ENCODE peak calls at places on chromosomes 12 and 14, in six cellular contexts. A, O, L, Z, W and N are unnamed samples.

GRCh38 chr12:8638951-8639350 is 23.7 kb downstream of the MFAP5 start:
- DNase-seq in A (no peak), O (no peak), L (no peak), Z (no peak), W (no peak), N (no peak)

GRCh38 chr12:1281683-1282366 is 290.8 kb downstream of the ERC1 start:
- DNase-seq in A (no peak), O (no peak), L (no peak), Z (no peak), W (no peak), N (no peak)

GRCh38 chr14:88380405-88380804 is 5.1 kb upstream of the SPATA7 start:
- DNase-seq in A (no peak), O (no peak), L (no peak), Z (no peak), W (no peak), N (no peak)

GRCh38 chr12:112413846-112414625 is 4.6 kb upstream of the RPL6 start:
- DNase-seq in A (no peak), O (no peak), L (no peak), Z (no peak), W (no peak), N (no peak)

GRCh38 chr12:61107118-61107517 is 1153.1 kb upstream of the USP15 start:
- DNase-seq in A (no peak), O (no peak), L (no peak), Z (no peak), W (no peak), N (no peak)

GRCh38 chr14:77248666-77249065 is 22.3 kb downstream of the NGB start:
- DNase-seq in A (no peak), O (no peak), L (no peak), Z (no peak), W (no peak), N (no peak)

GRCh38 chr12:55619352-55620138 is 17.1 kb upstream of the OR10P1 start:
- DNase-seq in A (peak; percentile 52), O (no peak), L (no peak), Z (peak; percentile 91), W (peak; percentile 18), N (no peak)

GRCh38 chr14:97359391-97359790 is 562.2 kb downstream of the VRK1 start:
- DNase-seq in A (no peak), O (no peak), L (no peak), Z (no peak), W (no peak), N (no peak)

GRCh38 chr12:7497661-7498060 is 5.9 kb downstream of the CD163 start:
- DNase-seq in A (no peak), O (no peak), L (no peak), Z (no peak), W (no peak), N (no peak)

GRCh38 chr12:78802593-78802992 is 62.0 kb upstream of the SYT1 start:
- DNase-seq in A (no peak), O (no peak), L (no peak), Z (no peak), W (no peak), N (no peak)

GRCh38 chr12:94202245-94203180 is 54.1 kb downstream of the PLXNC1 start:
- DNase-seq in A (no peak), O (no peak), L (no peak), Z (no peak), W (no peak), N (no peak)

GRCh38 chr14:54650331-54651017 is 83.5 kb downstream of the SAMD4A start:
- DNase-seq in A (peak; percentile 40), O (peak; percentile 81), L (peak; percentile 77), Z (no peak), W (peak; percentile 34), N (no peak)

GRCh38 chr14:100857196-100857922 is 31.4 kb downstream of the MEG3 start:
- DNase-seq in A (no peak), O (no peak), L (no peak), Z (no peak), W (no peak), N (no peak)

GRCh38 chr12:130132831-130133635 is 29.2 kb upstream of the FZD10 start:
- DNase-seq in A (no peak), O (no peak), L (no peak), Z (no peak), W (no peak), N (no peak)

GRCh38 chr12:11508699-11509098 is 113.3 kb upstream of the PRB2 start:
- DNase-seq in A (no peak), O (no peak), L (no peak), Z (no peak), W (no peak), N (no peak)

GRCh38 chr12:120944645-120945217 is 33.6 kb upstream of the HNF1A start:
- DNase-seq in A (peak; percentile 60), O (peak; percentile 56), L (peak; percentile 44), Z (no peak), W (peak; percentile 69), N (peak; percentile 67)

GRCh38 chr12:117014342-117014887 is 84.8 kb downstream of the TESC start:
- DNase-seq in A (no peak), O (no peak), L (no peak), Z (no peak), W (no peak), N (no peak)

DNA sequence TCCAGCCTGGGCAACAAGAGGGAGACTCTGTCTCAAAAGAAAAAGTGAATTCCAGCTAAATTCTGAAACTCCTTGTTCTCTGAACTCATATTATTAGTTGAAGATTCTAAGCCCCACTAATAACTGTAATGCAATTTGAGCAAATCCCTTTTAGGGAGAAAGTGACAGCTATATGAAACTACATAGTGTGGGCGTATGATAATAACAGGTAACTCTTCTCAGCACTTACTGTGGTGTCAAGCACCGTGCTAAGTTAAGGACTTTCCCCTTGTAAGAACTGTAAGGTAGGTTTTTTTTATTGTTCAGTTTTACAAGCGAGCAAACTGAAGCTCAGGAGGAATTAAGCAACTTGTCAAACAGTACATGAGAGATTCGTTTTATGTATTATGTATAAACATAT is 5.4 kb downstream of the ANKRD13A start:
- DNase-seq in A (no peak), O (no peak), L (no peak), Z (no peak), W (no peak), N (no peak)
- H3K4me3 ChIP-seq in A (no peak overlapping the region), O (no peak overlapping the region), L (no peak overlapping the region), Z (no peak overlapping the region), W (no peak overlapping the region), N (no peak overlapping the region)

GRCh38 chr14:64187331-64187730 is 106.8 kb downstream of the ESR2 start:
- DNase-seq in A (no peak), O (no peak), L (no peak), Z (no peak), W (no peak), N (no peak)

GRCh38 chr14:64194404-64194803 is 99.8 kb downstream of the ESR2 start:
- DNase-seq in A (no peak), O (no peak), L (no peak), Z (no peak), W (no peak), N (no peak)

GRCh38 chr14:64193821-64194220 is 100.3 kb downstream of the ESR2 start:
- DNase-seq in A (no peak), O (no peak), L (peak; percentile 39), Z (no peak), W (no peak), N (peak; percentile 60)

GRCh38 chr14:64191756-64192155 is 102.4 kb downstream of the ESR2 start:
- DNase-seq in A (no peak), O (no peak), L (no peak), Z (no peak), W (no peak), N (no peak)

GRCh38 chr14:64190974-64191502 is 103.1 kb downstream of the ESR2 start:
- DNase-seq in A (no peak), O (no peak), L (no peak), Z (no peak), W (no peak), N (no peak)
- H3K4me1 ChIP-seq in A (peaks cover 8% of the 10 kb centered on the region), O (no peaks in the 10 kb centered on the region), L (no peaks in the 10 kb centered on the region), Z (peaks cover 8% of the 10 kb centered on the region), W (no peaks in the 10 kb centered on the region), N (peaks cover 27% of the 10 kb centered on the region)

GRCh38 chr12:87202189-87202588 is 827.0 kb downstream of the C12orf50 start:
- DNase-seq in A (no peak), O (no peak), L (no peak), Z (no peak), W (no peak), N (no peak)

GRCh38 chr12:87200289-87200979 is 828.8 kb downstream of the C12orf50 start:
- DNase-seq in A (no peak), O (no peak), L (no peak), Z (no peak), W (no peak), N (no peak)

GRCh38 chr12:87201598-87201997 is 827.6 kb downstream of the C12orf50 start:
- DNase-seq in A (no peak), O (no peak), L (no peak), Z (no peak), W (no peak), N (no peak)

DNA sequence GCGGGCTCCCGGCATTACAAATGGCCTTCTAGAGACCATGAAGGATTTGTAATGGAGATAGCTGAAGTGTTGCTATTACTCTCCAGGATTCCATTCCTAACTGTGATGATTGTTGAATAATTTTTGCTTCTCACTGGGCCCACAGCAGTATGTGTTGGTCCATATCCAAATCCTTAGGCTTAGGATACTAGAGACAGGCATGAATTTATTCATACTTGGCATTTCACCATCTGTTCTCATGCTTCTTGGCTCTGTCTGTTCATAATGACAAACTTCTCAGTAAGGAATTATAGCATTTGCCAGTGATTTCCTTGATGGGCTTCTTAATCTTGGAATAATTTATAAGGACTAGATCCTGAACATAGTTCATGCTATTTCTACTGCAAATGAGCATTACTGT is 832.9 kb downstream of the C12orf50 start:
- DNase-seq in A (no peak), O (no peak), L (no peak), Z (no peak), W (no peak), N (no peak)
- H3K4me3 ChIP-seq in A (no peak overlapping the region), O (no peak overlapping the region), L (no peak overlapping the region), Z (no peak overlapping the region), W (no peak overlapping the region), N (no peak overlapping the region)

GRCh38 chr14:89908712-89909450 is 45.6 kb downstream of the EFCAB11 start:
- DNase-seq in A (no peak), O (no peak), L (no peak), Z (no peak), W (no peak), N (no peak)
- H3K4me1 ChIP-seq in A (no peaks in the 10 kb centered on the region), O (peaks cover 33% of the 10 kb centered on the region), L (peaks cover 3% of the 10 kb centered on the region), Z (peaks cover 3% of the 10 kb centered on the region), W (peaks cover 22% of the 10 kb centered on the region), N (peaks cover 8% of the 10 kb centered on the region)

DNA sequence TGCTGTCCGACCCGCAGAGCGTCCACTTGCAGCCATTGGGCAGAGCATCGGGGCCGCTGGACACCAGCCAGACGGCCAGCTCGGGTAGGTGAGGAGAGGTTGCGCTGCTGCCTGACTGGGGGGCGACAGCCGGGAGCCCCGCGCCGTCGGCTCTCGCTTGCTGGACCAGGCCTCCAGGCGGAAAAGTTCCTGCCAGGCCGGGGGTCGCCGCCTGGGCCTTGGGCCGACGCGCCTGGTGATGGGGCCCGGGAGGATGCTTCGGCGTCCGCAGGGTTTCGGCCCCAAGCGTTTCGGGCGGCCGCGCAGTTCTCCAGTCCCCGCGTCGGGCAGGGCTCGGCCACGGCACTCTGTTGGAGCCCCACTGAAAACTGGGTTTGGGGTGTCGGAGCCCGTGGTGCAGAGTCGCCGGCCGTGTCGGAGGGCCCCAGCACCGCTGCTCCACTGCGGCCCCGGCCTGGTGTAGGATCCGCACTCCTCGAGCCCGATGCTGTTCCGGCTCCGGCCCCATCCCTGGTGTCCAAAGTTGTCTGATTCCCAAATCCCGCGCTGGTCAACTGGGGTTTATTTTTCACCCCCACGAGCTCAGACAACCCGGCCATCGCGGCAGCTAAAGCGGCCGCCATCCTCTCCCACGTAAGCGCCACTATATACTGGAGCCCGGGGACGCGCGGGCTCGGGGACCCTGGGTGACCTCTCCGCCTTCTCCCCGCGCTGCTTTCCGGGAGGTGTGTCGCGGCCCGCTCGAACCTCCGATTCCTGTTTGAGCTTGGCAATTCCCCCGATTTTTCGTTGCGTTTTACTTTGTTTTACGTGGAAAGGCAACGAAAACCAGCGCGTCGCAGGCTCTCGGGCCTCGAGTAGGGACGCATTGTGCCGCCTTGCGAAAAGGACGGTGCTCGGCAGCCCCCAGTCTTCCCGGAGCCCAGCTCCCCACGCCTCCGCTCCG is 872 bp downstream of the VSX2 start:
- DNase-seq in A (no peak), O (no peak), L (no peak), Z (no peak), W (no peak), N (no peak)
- H3K4me3 ChIP-seq in A (no peak overlapping the region), O (peak overlapping the region; percentile 44), L (no peak overlapping the region), Z (no peak overlapping the region), W (no peak overlapping the region), N (peak overlapping the region; percentile 21)